ENCODE peak calls at places on chromosomes 5 and 9, in five cellular contexts. X is BJ, M is RWPE2, E is ovary, I is bronchial epithelial cell. F is an unnamed sample.

GRCh38 chr5:67648201-67648671 is 451.6 kb upstream of the CD180 start:
- DNase-seq in X (peak; percentile 94), I (no peak), E (peak; percentile 86), M (no peak), F (peak; percentile 88)

GRCh38 chr9:22117511-22118388 is 108.6 kb upstream of the CDKN2B start:
- DNase-seq in E (peak; percentile 24), M (no peak), X (no peak), I (peak; percentile 85), F (no peak)

GRCh38 chr5:156595132-156595787 is 254.8 kb upstream of the PPP1R2B start:
- DNase-seq in X (no peak), I (no peak), M (no peak), E (no peak), F (no peak)

GRCh38 chr9:120710110-120710981 is 3.9 kb downstream of the MEGF9 start:
- DNase-seq in I (no peak), M (no peak), X (no peak), E (no peak), F (peak; percentile 42)

GRCh38 chr9:98750396-98751060 is 41.8 kb upstream of the GABBR2 start:
- DNase-seq in M (no peak), X (no peak), E (no peak), I (no peak), F (no peak)

GRCh38 chr9:37963936-37964739 is 60.2 kb upstream of the SLC25A51 start:
- DNase-seq in I (peak; percentile 89), X (peak; percentile 44), E (no peak), M (no peak), F (peak; percentile 78)

GRCh38 chr9:121781143-121781542 is 129.7 kb downstream of the DAB2IP start:
- DNase-seq in I (no peak), X (no peak), M (no peak), E (no peak), F (no peak)

GRCh38 chr9:136856541-136857141 is 4.5 kb downstream of the MAMDC4 start:
- DNase-seq in X (no peak), E (peak; percentile 16), M (no peak), I (no peak), F (no peak)

GRCh38 chr5:135139397-135140134 is 105.5 kb upstream of the PITX1 start:
- DNase-seq in I (peak; percentile 93), X (peak; percentile 37), M (no peak), E (no peak), F (peak; percentile 50)

GRCh38 chr5:173274771-173275170 is 39.8 kb upstream of the NKX2-5 start:
- DNase-seq in E (no peak), X (no peak), I (no peak), M (no peak), F (no peak)

GRCh38 chr9:131981116-131981847 is 98.4 kb downstream of the MED27 start:
- DNase-seq in M (no peak), E (no peak), I (no peak), X (no peak), F (no peak)

GRCh38 chr9:124004608-124005007 is 7.0 kb upstream of the LHX2 start:
- DNase-seq in X (no peak), E (no peak), I (no peak), M (no peak), F (no peak)

GRCh38 chr5:40875958-40876357 is 33.3 kb upstream of the C7 start:
- DNase-seq in I (no peak), M (no peak), X (no peak), E (no peak), F (no peak)

GRCh38 chr5:181203842-181204560 is 995 bp downstream of the TRIM7 start:
- DNase-seq in M (peak; percentile 76), X (no peak), I (no peak), E (no peak), F (no peak)

GRCh38 chr5:172699999-172700685 is 59.1 kb downstream of the NEURL1B start:
- DNase-seq in X (no peak), I (no peak), E (peak; percentile 72), M (no peak), F (no peak)

GRCh38 chr5:135308752-135309151 is 90.3 kb downstream of the MACROH2A1 start:
- DNase-seq in I (no peak), X (peak; percentile 64), E (no peak), M (peak; percentile 34), F (no peak)

GRCh38 chr9:121576281-121577075 is 75.0 kb upstream of the DAB2IP start:
- DNase-seq in X (no peak), E (no peak), I (no peak), M (no peak), F (no peak)

GRCh38 chr5:33994845-33995244 is 10.4 kb upstream of the SLC45A2 start:
- DNase-seq in X (no peak), I (peak; percentile 35), M (no peak), E (no peak), F (peak; percentile 79)

GRCh38 chr5:138502521-138502920 is 37.2 kb downstream of the EGR1 start:
- DNase-seq in X (no peak), I (no peak), M (no peak), E (no peak), F (no peak)

GRCh38 chr5:18067615-18068014 is 433.4 kb downstream of the TAF11L14 start:
- DNase-seq in X (no peak), M (no peak), E (no peak), I (no peak), F (no peak)

GRCh38 chr5:176658817-176659216 is 11.5 kb downstream of the TSPAN17 start:
- DNase-seq in X (no peak), E (no peak), M (no peak), I (no peak), F (no peak)

GRCh38 chr5:72144762-72145161 is 37.5 kb downstream of the MAP1B start:
- DNase-seq in X (no peak), I (no peak), E (no peak), M (no peak), F (no peak)

GRCh38 chr9:116149844-116150243 is 3.7 kb upstream of the PAPPA start:
- DNase-seq in X (no peak), E (peak; percentile 37), M (no peak), I (no peak), F (no peak)

GRCh38 chr9:109779711-109780452 is at the start of gene PALM2AKAP2:
- DNase-seq in I (peak; percentile 44), X (no peak), M (peak; percentile 74), E (peak; percentile 22), F (no peak)

GRCh38 chr5:142720561-142721275 is 34.8 kb upstream of the FGF1 start:
- DNase-seq in M (peak; percentile 99), X (no peak), I (peak; percentile 99), E (no peak), F (no peak)

GRCh38 chr5:159003045-159004030 is 96.4 kb downstream of the EBF1 start:
- DNase-seq in M (no peak), I (peak; percentile 67), E (no peak), X (peak; percentile 33), F (no peak)

GRCh38 chr9:112777914-112778313 is 27.4 kb downstream of the SNX30 start:
- DNase-seq in I (peak; percentile 33), M (no peak), E (no peak), X (no peak), F (no peak)

GRCh38 chr5:41270423-41271251 is 57.3 kb upstream of the C6 start:
- DNase-seq in E (peak; percentile 76), M (no peak), X (peak; percentile 27), I (peak; percentile 54), F (peak; percentile 42)

GRCh38 chr5:56247596-56247995 is 14.5 kb upstream of the ANKRD55 start:
- DNase-seq in I (no peak), M (no peak), E (no peak), X (peak; percentile 24), F (peak; percentile 19)

GRCh38 chr9:125361837-125362531 is 100.4 kb downstream of the GAPVD1 start:
- DNase-seq in I (peak; percentile 27), M (no peak), E (no peak), X (no peak), F (no peak)

GRCh38 chr5:91283899-91284298 is 99.2 kb downstream of the ARRDC3 start:
- DNase-seq in I (peak; percentile 61), M (no peak), X (peak; percentile 83), E (no peak), F (no peak)

DNA sequence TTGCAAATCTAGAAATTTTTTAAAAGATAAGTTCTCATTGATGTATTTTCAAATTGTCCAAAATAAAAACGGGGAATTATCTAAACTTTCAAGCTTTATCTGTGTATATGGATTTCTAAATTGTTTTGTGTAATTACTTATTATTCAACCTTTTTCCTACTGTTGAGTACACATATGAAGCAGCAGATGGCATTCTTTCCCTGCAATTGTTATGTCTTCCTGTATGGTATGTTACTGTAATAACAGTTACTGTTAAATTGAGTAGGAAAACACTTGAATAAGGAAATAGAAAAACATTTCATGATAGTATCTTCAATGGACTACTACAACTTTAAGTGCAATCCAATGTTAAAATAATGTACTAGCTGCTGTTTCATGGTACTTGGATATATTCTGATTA is 124.8 kb downstream of the RANBP17 start:
- DNase-seq in I (peak; percentile 35), X (no peak), E (no peak), M (no peak), F (no peak)
- TF ChIP-seq CTCF in I (no peak), X (no peak), E (no peak), M (peak; percentile 42), F (no peak)

GRCh38 chr5:136689563-136689962 is 324.2 kb upstream of the TRPC7 start:
- DNase-seq in I (no peak), X (no peak), M (no peak), E (no peak), F (no peak)

GRCh38 chr5:136686192-136686872 is 321.0 kb upstream of the TRPC7 start:
- DNase-seq in I (peak; percentile 84), X (no peak), E (no peak), M (no peak), F (no peak)
- TF ChIP-seq CTCF in I (peak; percentile 64), X (peak; percentile 56), E (no peak), M (peak; percentile 82), F (peak; percentile 1)

GRCh38 chr5:31317642-31318041 is 124.2 kb downstream of the CDH6 start:
- DNase-seq in I (no peak), M (no peak), X (no peak), E (no peak), F (no peak)
- TF ChIP-seq CTCF in I (no peak), M (no peak), X (no peak), E (no peak), F (no peak)

DNA sequence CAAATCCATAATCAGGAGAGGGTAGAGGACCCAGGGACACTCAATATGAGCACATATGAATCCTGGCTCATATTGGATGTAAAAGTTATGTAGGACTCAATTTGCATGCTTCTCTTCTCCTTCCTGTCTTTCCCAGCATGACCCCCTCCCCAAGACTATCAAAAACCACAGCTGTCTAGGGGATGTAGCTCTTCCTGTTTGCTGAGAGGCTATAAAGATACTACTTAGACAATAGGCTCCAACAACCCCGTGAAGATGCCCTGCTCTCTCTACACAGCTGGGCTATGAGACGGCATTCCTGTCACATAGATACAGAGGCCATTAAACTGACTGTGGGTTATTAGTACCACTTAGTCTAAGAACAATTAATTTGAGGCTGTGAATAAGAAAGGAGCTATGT is 56.5 kb upstream of the PCSK1 start:
- DNase-seq in M (no peak), E (no peak), X (no peak), I (no peak), F (no peak)
- TF ChIP-seq CTCF in M (no peak), E (no peak), X (no peak), I (no peak), F (no peak)

GRCh38 chr9:73553295-73553694 is 401.6 kb downstream of the ANXA1 start:
- DNase-seq in E (no peak), M (no peak), X (no peak), I (no peak), F (no peak)
- TF ChIP-seq CTCF in E (no peak), M (no peak), X (no peak), I (no peak), F (no peak)

F was measured in AG09319.